ENCODE peak calls at places on chromosomes 1 and 21, in five cellular contexts. One of them, this sample, is unnamed.

GRCh38 chr1:55337801-55338447 is 122.8 kb upstream of the USP24 start:
- DNase-seq in activated T-cell treated with anti-CD3 and anti-CD28 coated beads, Interleukin-2, amount 50 U/mL, for 4 hours: no peak
- DNase-seq in activated T-helper 1 cell treated with Interleukin-2 at 50 U/mL for 16 hours: no peak
- DNase-seq in AG09309: peak
- DNase-seq in kidney: no peak
- DNase-seq in this sample: no peak

GRCh38 chr1:234256359-234256758 is 116.9 kb upstream of the COA6 start:
- DNase-seq in activated T-cell treated with anti-CD3 and anti-CD28 coated beads, Interleukin-2, amount 50 U/mL, for 4 hours: no peak
- DNase-seq in activated T-helper 1 cell treated with Interleukin-2 at 50 U/mL for 16 hours: no peak
- DNase-seq in AG09309: no peak
- DNase-seq in kidney: no peak
- DNase-seq in this sample: no peak

GRCh38 chr1:44405041-44405803 is at the start of gene RNF220:
- DNase-seq in activated T-cell treated with anti-CD3 and anti-CD28 coated beads, Interleukin-2, amount 50 U/mL, for 4 hours: peak
- DNase-seq in activated T-helper 1 cell treated with Interleukin-2 at 50 U/mL for 16 hours: no peak
- DNase-seq in AG09309: peak
- DNase-seq in kidney: peak
- DNase-seq in this sample: no peak

GRCh38 chr1:113459279-113459678 is 69.0 kb downstream of the MAGI3 start:
- DNase-seq in activated T-cell treated with anti-CD3 and anti-CD28 coated beads, Interleukin-2, amount 50 U/mL, for 4 hours: no peak
- DNase-seq in activated T-helper 1 cell treated with Interleukin-2 at 50 U/mL for 16 hours: no peak
- DNase-seq in AG09309: no peak
- DNase-seq in kidney: no peak
- DNase-seq in this sample: no peak

GRCh38 chr1:234605983-234606730 is 3.8 kb downstream of the IRF2BP2 start:
- DNase-seq in activated T-cell treated with anti-CD3 and anti-CD28 coated beads, Interleukin-2, amount 50 U/mL, for 4 hours: peak
- DNase-seq in activated T-helper 1 cell treated with Interleukin-2 at 50 U/mL for 16 hours: no peak
- DNase-seq in AG09309: no peak
- DNase-seq in kidney: no peak
- DNase-seq in this sample: no peak

GRCh38 chr21:37166733-37167132 is 93.7 kb downstream of the TTC3 start:
- DNase-seq in activated T-cell treated with anti-CD3 and anti-CD28 coated beads, Interleukin-2, amount 50 U/mL, for 4 hours: no peak
- DNase-seq in activated T-helper 1 cell treated with Interleukin-2 at 50 U/mL for 16 hours: no peak
- DNase-seq in AG09309: no peak
- DNase-seq in kidney: no peak
- DNase-seq in this sample: no peak

GRCh38 chr1:64616039-64616438 is 128.8 kb upstream of the RAVER2 start:
- DNase-seq in activated T-cell treated with anti-CD3 and anti-CD28 coated beads, Interleukin-2, amount 50 U/mL, for 4 hours: no peak
- DNase-seq in activated T-helper 1 cell treated with Interleukin-2 at 50 U/mL for 16 hours: no peak
- DNase-seq in AG09309: no peak
- DNase-seq in kidney: no peak
- DNase-seq in this sample: no peak

GRCh38 chr1:245807954-245808719 is 653.4 kb downstream of the KIF26B start:
- DNase-seq in activated T-cell treated with anti-CD3 and anti-CD28 coated beads, Interleukin-2, amount 50 U/mL, for 4 hours: no peak
- DNase-seq in activated T-helper 1 cell treated with Interleukin-2 at 50 U/mL for 16 hours: no peak
- DNase-seq in AG09309: no peak
- DNase-seq in kidney: no peak
- DNase-seq in this sample: no peak

GRCh38 chr1:183368213-183369108 is 49.7 kb downstream of the NMNAT2 start:
- DNase-seq in activated T-cell treated with anti-CD3 and anti-CD28 coated beads, Interleukin-2, amount 50 U/mL, for 4 hours: no peak
- DNase-seq in activated T-helper 1 cell treated with Interleukin-2 at 50 U/mL for 16 hours: no peak
- DNase-seq in AG09309: no peak
- DNase-seq in kidney: no peak
- DNase-seq in this sample: no peak

GRCh38 chr21:36260030-36260787 is 59.8 kb upstream of the MORC3 start:
- DNase-seq in activated T-cell treated with anti-CD3 and anti-CD28 coated beads, Interleukin-2, amount 50 U/mL, for 4 hours: peak
- DNase-seq in activated T-helper 1 cell treated with Interleukin-2 at 50 U/mL for 16 hours: no peak
- DNase-seq in AG09309: peak
- DNase-seq in kidney: peak
- DNase-seq in this sample: peak

GRCh38 chr1:25106981-25107642 is 125.2 kb downstream of the SYF2 start:
- DNase-seq in activated T-cell treated with anti-CD3 and anti-CD28 coated beads, Interleukin-2, amount 50 U/mL, for 4 hours: no peak
- DNase-seq in activated T-helper 1 cell treated with Interleukin-2 at 50 U/mL for 16 hours: no peak
- DNase-seq in AG09309: no peak
- DNase-seq in kidney: no peak
- DNase-seq in this sample: no peak

GRCh38 chr1:82485591-82486369 is 685.0 kb downstream of the ADGRL2 start:
- DNase-seq in activated T-cell treated with anti-CD3 and anti-CD28 coated beads, Interleukin-2, amount 50 U/mL, for 4 hours: no peak
- DNase-seq in activated T-helper 1 cell treated with Interleukin-2 at 50 U/mL for 16 hours: no peak
- DNase-seq in AG09309: no peak
- DNase-seq in kidney: no peak
- DNase-seq in this sample: peak

GRCh38 chr1:84847253-84848247 is 45.5 kb downstream of the LPAR3 start:
- DNase-seq in activated T-cell treated with anti-CD3 and anti-CD28 coated beads, Interleukin-2, amount 50 U/mL, for 4 hours: no peak
- DNase-seq in activated T-helper 1 cell treated with Interleukin-2 at 50 U/mL for 16 hours: no peak
- DNase-seq in AG09309: peak
- DNase-seq in kidney: peak
- DNase-seq in this sample: peak

GRCh38 chr1:154304664-154305337 is 16.1 kb upstream of the AQP10 start:
- DNase-seq in activated T-cell treated with anti-CD3 and anti-CD28 coated beads, Interleukin-2, amount 50 U/mL, for 4 hours: peak
- DNase-seq in activated T-helper 1 cell treated with Interleukin-2 at 50 U/mL for 16 hours: no peak
- DNase-seq in AG09309: no peak
- DNase-seq in kidney: no peak
- DNase-seq in this sample: no peak

This sample was measured in ovary.